ENCODE peak calls at places on chromosomes 7 and 10, in six cellular contexts. One of them, this sample, is unnamed. For H3K4me1, the result is how much of the 10 kb centered on the place peaks cover.

GRCh38 chr7:27608776-27609495 is 53.7 kb downstream of the HIBADH start:
- DNase-seq in lower lobe of right lung: no peak
- DNase-seq in right atrium auricular region: no peak
- DNase-seq in right cardiac atrium: no peak
- DNase-seq in cardiac muscle cell: no peak
- DNase-seq in heart left ventricle: no peak
- DNase-seq in this sample: no peak

GRCh38 chr10:43773736-43774135 is 125.1 kb upstream of the ZNF32 start:
- DNase-seq in lower lobe of right lung: no peak
- DNase-seq in right atrium auricular region: no peak
- DNase-seq in right cardiac atrium: no peak
- DNase-seq in cardiac muscle cell: no peak
- DNase-seq in heart left ventricle: no peak
- DNase-seq in this sample: no peak

GRCh38 chr7:120554960-120555571 is 282.1 kb downstream of the KCND2 start:
- DNase-seq in lower lobe of right lung: no peak
- DNase-seq in right atrium auricular region: no peak
- DNase-seq in right cardiac atrium: no peak
- DNase-seq in cardiac muscle cell: peak
- DNase-seq in heart left ventricle: peak
- DNase-seq in this sample: no peak

GRCh38 chr7:18210788-18211187 is 183.1 kb upstream of the PRPS1L1 start:
- DNase-seq in lower lobe of right lung: no peak
- DNase-seq in right atrium auricular region: no peak
- DNase-seq in right cardiac atrium: no peak
- DNase-seq in cardiac muscle cell: no peak
- DNase-seq in heart left ventricle: no peak
- DNase-seq in this sample: no peak

GRCh38 chr10:17273403-17273802 is 45.4 kb downstream of the VIM start:
- DNase-seq in lower lobe of right lung: no peak
- DNase-seq in right atrium auricular region: no peak
- DNase-seq in right cardiac atrium: no peak
- DNase-seq in cardiac muscle cell: no peak
- DNase-seq in heart left ventricle: no peak
- DNase-seq in this sample: no peak

GRCh38 chr10:8279598-8279997 is 225.1 kb downstream of the GATA3 start:
- DNase-seq in lower lobe of right lung: no peak
- DNase-seq in right atrium auricular region: no peak
- DNase-seq in right cardiac atrium: no peak
- DNase-seq in cardiac muscle cell: no peak
- DNase-seq in heart left ventricle: no peak
- DNase-seq in this sample: no peak

GRCh38 chr10:15181576-15182156 is 13.2 kb upstream of the NMT2 start:
- DNase-seq in lower lobe of right lung: no peak
- DNase-seq in right atrium auricular region: no peak
- DNase-seq in right cardiac atrium: no peak
- DNase-seq in cardiac muscle cell: no peak
- DNase-seq in heart left ventricle: no peak
- DNase-seq in this sample: no peak

GRCh38 chr7:114047889-114048288 is 129.1 kb upstream of the PPP1R3A start:
- DNase-seq in lower lobe of right lung: no peak
- DNase-seq in right atrium auricular region: no peak
- DNase-seq in right cardiac atrium: no peak
- DNase-seq in cardiac muscle cell: no peak
- DNase-seq in heart left ventricle: no peak
- DNase-seq in this sample: no peak

GRCh38 chr7:88291401-88292173 is 15.1 kb downstream of the STEAP4 start:
- DNase-seq in lower lobe of right lung: peak
- DNase-seq in right atrium auricular region: no peak
- DNase-seq in right cardiac atrium: peak
- DNase-seq in cardiac muscle cell: no peak
- DNase-seq in heart left ventricle: no peak
- DNase-seq in this sample: no peak
- H3K4me1 ChIP-seq in lower lobe of right lung: under half
- H3K4me1 ChIP-seq in right atrium auricular region: under half
- H3K4me1 ChIP-seq in right cardiac atrium: under half
- H3K4me1 ChIP-seq in cardiac muscle cell: under half
- H3K4me1 ChIP-seq in heart left ventricle: under half
- H3K4me1 ChIP-seq in this sample: under half

GRCh38 chr7:142808802-142809583 is 38.2 kb downstream of the PRSS2 start:
- DNase-seq in lower lobe of right lung: peak
- DNase-seq in right atrium auricular region: no peak
- DNase-seq in right cardiac atrium: peak
- DNase-seq in cardiac muscle cell: no peak
- DNase-seq in heart left ventricle: no peak
- DNase-seq in this sample: peak

GRCh38 chr7:142806957-142807356 is 36.2 kb downstream of the PRSS2 start:
- DNase-seq in lower lobe of right lung: no peak
- DNase-seq in right atrium auricular region: no peak
- DNase-seq in right cardiac atrium: no peak
- DNase-seq in cardiac muscle cell: no peak
- DNase-seq in heart left ventricle: no peak
- DNase-seq in this sample: no peak

GRCh38 chr7:142809671-142810070 is 38.9 kb downstream of the PRSS2 start:
- DNase-seq in lower lobe of right lung: no peak
- DNase-seq in right atrium auricular region: no peak
- DNase-seq in right cardiac atrium: no peak
- DNase-seq in cardiac muscle cell: no peak
- DNase-seq in heart left ventricle: no peak
- DNase-seq in this sample: no peak

GRCh38 chr7:142807855-142808460 is 37.2 kb downstream of the PRSS2 start:
- DNase-seq in lower lobe of right lung: no peak
- DNase-seq in right atrium auricular region: no peak
- DNase-seq in right cardiac atrium: no peak
- DNase-seq in cardiac muscle cell: no peak
- DNase-seq in heart left ventricle: no peak
- DNase-seq in this sample: no peak

DNA sequence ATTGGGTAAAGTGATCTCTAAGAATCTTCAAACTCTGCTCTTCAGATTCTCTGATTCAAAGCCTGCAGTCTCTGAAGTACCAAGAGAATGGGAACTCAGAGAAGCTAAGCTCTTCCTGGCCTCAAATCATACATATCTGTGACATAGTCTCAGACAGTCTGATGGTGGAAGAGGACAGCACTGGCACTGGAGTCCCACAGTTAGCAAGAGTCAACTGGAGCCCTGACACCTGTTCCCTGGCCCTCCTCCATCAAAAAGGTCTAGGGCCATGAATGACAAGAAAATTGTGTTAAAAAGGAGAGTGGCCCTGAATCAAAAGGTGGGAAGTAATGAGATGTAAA is 37.7 kb downstream of the PRSS2 start:
- DNase-seq in lower lobe of right lung: no peak
- DNase-seq in right atrium auricular region: no peak
- DNase-seq in right cardiac atrium: no peak
- DNase-seq in cardiac muscle cell: no peak
- DNase-seq in heart left ventricle: no peak
- DNase-seq in this sample: no peak
- H3K27ac ChIP-seq in lower lobe of right lung: peak
- H3K27ac ChIP-seq in right atrium auricular region: no peak
- H3K27ac ChIP-seq in right cardiac atrium: no peak
- H3K27ac ChIP-seq in cardiac muscle cell: no peak
- H3K27ac ChIP-seq in heart left ventricle: no peak
- H3K27ac ChIP-seq in this sample: peak

GRCh38 chr7:76380623-76380966 is 21.8 kb upstream of the YWHAG start:
- DNase-seq in lower lobe of right lung: no peak
- DNase-seq in right atrium auricular region: no peak
- DNase-seq in right cardiac atrium: no peak
- DNase-seq in cardiac muscle cell: no peak
- DNase-seq in heart left ventricle: no peak
- DNase-seq in this sample: no peak
- H3K4me3 ChIP-seq in lower lobe of right lung: peak
- H3K4me3 ChIP-seq in right atrium auricular region: peak
- H3K4me3 ChIP-seq in right cardiac atrium: no peak
- H3K4me3 ChIP-seq in cardiac muscle cell: no peak
- H3K4me3 ChIP-seq in heart left ventricle: peak
- H3K4me3 ChIP-seq in this sample: peak

DNA sequence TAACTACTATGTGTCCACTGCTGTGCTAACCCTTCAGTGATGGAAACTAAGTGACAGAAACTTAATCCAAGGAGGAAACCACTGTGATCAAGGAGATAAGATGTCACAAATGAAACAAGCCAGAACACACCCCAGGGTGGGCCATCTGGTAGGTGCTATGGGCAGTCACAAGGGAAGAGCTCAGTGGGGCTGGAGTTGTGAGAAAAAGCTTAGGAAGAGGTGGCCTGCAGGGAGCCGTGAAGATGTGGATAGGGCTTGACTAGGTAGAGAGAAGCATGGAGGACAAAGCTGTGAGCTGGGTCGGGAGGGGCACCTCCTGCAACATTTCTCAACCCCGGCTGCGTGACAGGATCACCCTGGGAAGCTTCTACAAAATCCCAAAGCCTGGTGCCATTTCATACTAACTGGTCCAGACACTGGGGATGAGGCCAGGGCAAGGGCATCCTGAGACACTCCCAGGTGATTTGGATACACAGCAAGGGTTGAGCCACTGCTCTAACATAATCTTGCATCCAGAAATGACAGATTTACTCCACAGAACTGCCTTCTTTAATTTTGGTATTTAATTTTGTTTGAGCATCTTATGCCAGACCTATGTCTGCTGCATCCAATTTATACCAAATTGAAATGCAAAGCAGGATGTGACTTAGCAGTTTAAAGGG is 69.3 kb downstream of the OSBPL3 start:
- DNase-seq in lower lobe of right lung: no peak
- DNase-seq in right atrium auricular region: no peak
- DNase-seq in right cardiac atrium: no peak
- DNase-seq in cardiac muscle cell: no peak
- DNase-seq in heart left ventricle: no peak
- DNase-seq in this sample: no peak
- H3K4me1 ChIP-seq in lower lobe of right lung: under half
- H3K4me1 ChIP-seq in right atrium auricular region: under half
- H3K4me1 ChIP-seq in right cardiac atrium: under half
- H3K4me1 ChIP-seq in cardiac muscle cell: under half
- H3K4me1 ChIP-seq in heart left ventricle: under half
- H3K4me1 ChIP-seq in this sample: under half

GRCh38 chr7:47591655-47592572 is 10.0 kb upstream of the TNS3 start:
- DNase-seq in lower lobe of right lung: no peak
- DNase-seq in right atrium auricular region: no peak
- DNase-seq in right cardiac atrium: no peak
- DNase-seq in cardiac muscle cell: no peak
- DNase-seq in heart left ventricle: no peak
- DNase-seq in this sample: no peak
- H3K27ac ChIP-seq in lower lobe of right lung: peak
- H3K27ac ChIP-seq in right atrium auricular region: no peak
- H3K27ac ChIP-seq in right cardiac atrium: no peak
- H3K27ac ChIP-seq in cardiac muscle cell: no peak
- H3K27ac ChIP-seq in heart left ventricle: no peak
- H3K27ac ChIP-seq in this sample: no peak